ENCODE peak calls at places on chromosome 21, in seven cellular contexts. B is HepG2, E is IMR-90, W is K562, T is H1, R is SK-N-SH, V is GM12878. L is an unnamed sample.

GRCh38 chr21:43904316-43904925 is 39.4 kb downstream of the AGPAT3 start:
- DNase-seq in E (no peak), T (no peak), W (no peak), R (peak), B (no peak), V (no peak), L (no peak)

GRCh38 chr21:29477347-29477746 is 178.6 kb downstream of the BACH1 start:
- DNase-seq in E (no peak), T (no peak), B (no peak), R (no peak), V (no peak), W (no peak), L (no peak)

GRCh38 chr21:17901458-17902092 is 82.4 kb upstream of the C21orf91 start:
- DNase-seq in E (peak), B (no peak), R (no peak), W (no peak), V (peak), T (no peak), L (no peak)

GRCh38 chr21:26115899-26116298 is 54.7 kb downstream of the APP start:
- DNase-seq in T (no peak), E (peak), V (no peak), R (no peak), W (no peak), B (no peak), L (no peak)

GRCh38 chr21:34642211-34643075 is 26.4 kb upstream of the CLIC6 start:
- DNase-seq in B (no peak), W (no peak), R (no peak), V (peak), T (no peak), E (peak), L (no peak)

GRCh38 chr21:38683222-38683621 is 122.5 kb upstream of the ETS2 start:
- DNase-seq in T (no peak), R (no peak), E (no peak), W (no peak), V (no peak), B (no peak), L (no peak)

GRCh38 chr21:35342440-35342839 is 293.3 kb upstream of the RUNX1 start:
- DNase-seq in R (no peak), W (no peak), T (no peak), B (no peak), V (peak), E (no peak), L (no peak)

GRCh38 chr21:31108969-31109368 is 70.7 kb upstream of the KRTAP19-8 start:
- DNase-seq in R (peak), W (no peak), E (peak), T (no peak), V (no peak), B (no peak), L (no peak)

GRCh38 chr21:31132574-31133242 is 94.4 kb upstream of the KRTAP19-8 start:
- DNase-seq in W (no peak), T (no peak), B (no peak), E (peak), R (no peak), V (peak), L (no peak)

GRCh38 chr21:38875694-38876492 is 70.2 kb downstream of the ETS2 start:
- DNase-seq in R (no peak), B (no peak), E (peak), V (no peak), T (no peak), W (no peak), L (no peak)

GRCh38 chr21:25115021-25115420 is 492.3 kb downstream of the MRPL39 start:
- DNase-seq in T (no peak), R (no peak), W (no peak), E (peak), V (peak), B (no peak), L (no peak)

GRCh38 chr21:28789571-28789970 is 203.1 kb downstream of the LTN1 start:
- DNase-seq in V (no peak), W (no peak), E (no peak), B (no peak), R (peak), T (no peak), L (no peak)

GRCh38 chr21:19245188-19245580 is 841.6 kb upstream of the TMPRSS15 start:
- DNase-seq in B (no peak), E (no peak), T (no peak), R (no peak), W (no peak), V (no peak), L (no peak)

GRCh38 chr21:38930838-38931237 is 125.1 kb downstream of the ETS2 start:
- DNase-seq in T (no peak), B (no peak), W (no peak), E (peak), V (no peak), R (no peak), L (no peak)

GRCh38 chr21:34889287-34889536 is 159.9 kb downstream of the RUNX1 start:
- DNase-seq in W (no peak), R (no peak), T (no peak), V (no peak), E (peak), B (peak), L (no peak)

GRCh38 chr21:24418671-24419070 is 1188.6 kb downstream of the MRPL39 start:
- DNase-seq in R (no peak), T (no peak), B (no peak), E (no peak), W (no peak), V (no peak), L (no peak)

GRCh38 chr21:19340303-19340702 is 936.7 kb upstream of the TMPRSS15 start:
- DNase-seq in V (no peak), R (no peak), E (no peak), B (no peak), W (no peak), T (no peak), L (no peak)

GRCh38 chr21:26115346-26115745 is 55.2 kb downstream of the APP start:
- DNase-seq in W (no peak), V (no peak), R (peak), B (no peak), E (no peak), T (no peak), L (peak)

GRCh38 chr21:43267391-43268085 is 98.7 kb downstream of the CRYAA start:
- DNase-seq in E (no peak), B (no peak), V (no peak), T (no peak), W (no peak), R (no peak), L (no peak)

GRCh38 chr21:17610862-17611261 is 1.8 kb downstream of the BTG3 start:
- DNase-seq in E (peak), R (peak), V (no peak), W (peak), B (peak), T (no peak), L (no peak)

GRCh38 chr21:16954787-16955186 is 558.1 kb upstream of the CXADR start:
- DNase-seq in W (no peak), E (no peak), R (no peak), V (no peak), T (no peak), B (no peak), L (no peak)

GRCh38 chr21:26280715-26281310 is 110.2 kb upstream of the APP start:
- DNase-seq in R (peak), T (no peak), V (no peak), E (no peak), B (no peak), W (no peak), L (no peak)

GRCh38 chr21:43703068-43703880 is 15.7 kb upstream of the PDXK start:
- DNase-seq in B (peak), W (peak), T (no peak), R (peak), V (no peak), E (peak), L (no peak)

GRCh38 chr21:28885853-28886177 is 106.9 kb downstream of the LTN1 start:
- DNase-seq in W (peak), V (no peak), B (no peak), R (no peak), T (no peak), E (no peak), L (no peak)

GRCh38 chr21:38793060-38793459 is 12.7 kb upstream of the ETS2 start:
- DNase-seq in V (no peak), R (no peak), B (no peak), E (no peak), T (no peak), W (no peak), L (no peak)

GRCh38 chr21:35840197-35840799 is 220.0 kb downstream of the SETD4 start:
- DNase-seq in T (no peak), R (peak), B (peak), W (peak), V (no peak), E (peak), L (peak)

GRCh38 chr21:26096494-26096893 is 74.1 kb downstream of the APP start:
- DNase-seq in V (no peak), B (no peak), E (no peak), T (no peak), R (no peak), W (no peak), L (no peak)

GRCh38 chr21:10641107-10641506 is 119.7 kb downstream of the TPTE start:
- DNase-seq in R (no peak), W (no peak), E (no peak), T (no peak), V (no peak), B (no peak), L (no peak)

DNA sequence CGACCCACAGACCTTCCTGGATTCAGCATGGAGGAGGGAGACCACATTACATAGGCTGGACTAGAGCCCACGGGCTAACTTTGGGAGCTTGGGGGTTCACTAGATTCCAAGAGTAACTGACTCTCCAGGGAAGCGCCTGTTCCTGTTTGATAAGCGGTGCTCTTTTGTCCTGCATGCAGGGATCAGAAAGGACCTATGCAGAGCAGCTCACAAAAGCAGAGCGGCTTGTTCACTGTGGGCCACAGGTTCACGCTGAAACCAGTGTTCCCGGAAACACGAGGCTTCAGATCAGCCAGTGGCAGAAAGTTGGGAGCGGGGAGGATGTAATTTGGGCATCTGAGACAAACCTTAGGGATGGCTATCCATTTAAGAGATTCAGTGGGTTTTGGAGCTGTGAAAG is 403.9 kb downstream of the PCP4 start:
- DNase-seq in R (no peak), V (no peak), B (no peak), E (no peak), T (no peak), W (no peak), L (no peak)
- TF ChIP-seq RFX5 in R (no peak), V (no peak), B (no peak), E (no peak), T (no peak), W (no peak), L (no peak)

DNA sequence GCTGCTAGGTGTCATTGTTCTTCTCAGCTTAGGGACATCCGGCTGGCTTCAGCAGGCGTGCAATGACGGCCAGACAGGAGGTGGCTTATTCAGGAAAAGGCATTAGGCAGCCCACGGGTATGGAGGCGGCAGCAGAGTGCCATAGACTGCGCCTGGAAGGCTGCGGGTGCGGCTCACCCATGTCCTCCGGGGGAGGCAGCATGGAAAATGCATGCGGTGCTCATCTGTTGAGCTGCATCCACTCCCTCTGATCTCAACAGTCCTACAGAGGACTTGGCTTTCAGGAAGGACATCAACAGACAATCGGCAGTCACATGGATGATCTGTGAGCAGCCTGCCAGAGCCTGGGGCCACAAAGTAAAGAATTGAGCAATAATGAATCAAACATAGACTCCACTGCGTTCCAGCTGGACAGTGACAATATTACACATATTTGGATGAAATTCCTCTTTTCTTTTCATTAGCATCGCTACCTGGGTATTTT is 42.9 kb downstream of the UMODL1 start:
- DNase-seq in E (no peak), V (no peak), R (no peak), W (no peak), T (no peak), B (peak), L (no peak)
- H3K4me2 ChIP-seq in E (no peak), V (no peak), R (no peak), W (no peak), T (no peak), B (peak), L (peak)

GRCh38 chr21:45887788-45888187 is 93.8 kb upstream of the COL6A1 start:
- DNase-seq in E (no peak), T (no peak), R (peak), W (no peak), B (no peak), V (no peak), L (no peak)

GRCh38 chr21:45886610-45887026 is 95.0 kb upstream of the COL6A1 start:
- DNase-seq in V (no peak), W (no peak), R (no peak), B (no peak), T (no peak), E (no peak), L (no peak)

GRCh38 chr21:45885597-45885929 is 96.0 kb upstream of the COL6A1 start:
- DNase-seq in R (no peak), T (no peak), V (no peak), B (no peak), W (no peak), E (no peak), L (no peak)

GRCh38 chr21:45888361-45889009 is 93.1 kb upstream of the COL6A1 start:
- DNase-seq in B (no peak), T (no peak), R (no peak), W (no peak), V (no peak), E (no peak), L (no peak)

GRCh38 chr21:45887121-45887611 is 94.4 kb upstream of the COL6A1 start:
- DNase-seq in W (no peak), T (no peak), V (no peak), E (no peak), R (peak), B (no peak), L (no peak)
- H3K27ac ChIP-seq in W (no peak), T (no peak), V (no peak), E (no peak), R (peak), B (no peak), L (no peak)

GRCh38 chr21:41673596-41674335 is 93.1 kb downstream of the RIPK4 start:
- DNase-seq in T (no peak), E (no peak), B (no peak), V (no peak), W (no peak), R (no peak), L (no peak)

GRCh38 chr21:41676198-41676597 is 90.7 kb downstream of the RIPK4 start:
- DNase-seq in V (no peak), T (no peak), W (no peak), B (no peak), R (no peak), E (no peak), L (no peak)

GRCh38 chr21:41675574-41675973 is 91.3 kb downstream of the RIPK4 start:
- DNase-seq in E (no peak), W (no peak), T (no peak), B (no peak), R (no peak), V (no peak), L (no peak)

GRCh38 chr21:41673071-41673470 is 93.8 kb downstream of the RIPK4 start:
- DNase-seq in W (no peak), E (no peak), R (no peak), V (no peak), T (no peak), B (no peak), L (no peak)

DNA sequence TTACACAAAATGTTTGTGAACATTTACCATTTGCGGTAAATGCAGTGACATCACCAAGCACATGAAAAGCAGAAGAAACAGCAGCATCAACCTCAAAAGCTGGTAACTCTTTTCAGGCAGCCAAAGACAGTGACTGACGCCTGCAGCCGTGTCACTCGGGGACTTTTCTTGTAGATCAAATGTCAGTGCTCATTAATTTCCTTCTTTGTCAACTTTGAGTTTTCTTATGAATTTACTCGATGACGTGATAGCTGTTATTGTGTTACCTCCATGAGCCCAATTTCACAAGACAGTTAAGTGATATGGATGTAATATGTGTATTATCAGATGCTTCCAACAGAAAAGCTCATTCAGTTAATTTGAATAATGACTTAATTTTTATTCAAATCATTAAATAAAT is 92.4 kb downstream of the RIPK4 start:
- DNase-seq in B (no peak), T (no peak), R (no peak), E (no peak), W (no peak), V (no peak), L (no peak)
- TF ChIP-seq RFX5 in B (no peak), T (no peak), R (no peak), E (no peak), W (no peak), V (no peak), L (no peak)

GRCh38 chr21:32134441-32135159 is 144.2 kb downstream of the MIS18A start:
- DNase-seq in V (no peak), W (no peak), T (no peak), E (no peak), B (no peak), R (no peak), L (no peak)
- H3K4me2 ChIP-seq in V (peak), W (no peak), T (no peak), E (no peak), B (no peak), R (no peak), L (no peak)

GRCh38 chr21:21200939-21201610 is 202.9 kb downstream of the NCAM2 start:
- DNase-seq in E (peak), R (no peak), V (no peak), B (no peak), T (no peak), W (no peak), L (no peak)
- H3K27ac ChIP-seq in E (peak), R (peak), V (no peak), B (no peak), T (no peak), W (peak), L (no peak)

DNA sequence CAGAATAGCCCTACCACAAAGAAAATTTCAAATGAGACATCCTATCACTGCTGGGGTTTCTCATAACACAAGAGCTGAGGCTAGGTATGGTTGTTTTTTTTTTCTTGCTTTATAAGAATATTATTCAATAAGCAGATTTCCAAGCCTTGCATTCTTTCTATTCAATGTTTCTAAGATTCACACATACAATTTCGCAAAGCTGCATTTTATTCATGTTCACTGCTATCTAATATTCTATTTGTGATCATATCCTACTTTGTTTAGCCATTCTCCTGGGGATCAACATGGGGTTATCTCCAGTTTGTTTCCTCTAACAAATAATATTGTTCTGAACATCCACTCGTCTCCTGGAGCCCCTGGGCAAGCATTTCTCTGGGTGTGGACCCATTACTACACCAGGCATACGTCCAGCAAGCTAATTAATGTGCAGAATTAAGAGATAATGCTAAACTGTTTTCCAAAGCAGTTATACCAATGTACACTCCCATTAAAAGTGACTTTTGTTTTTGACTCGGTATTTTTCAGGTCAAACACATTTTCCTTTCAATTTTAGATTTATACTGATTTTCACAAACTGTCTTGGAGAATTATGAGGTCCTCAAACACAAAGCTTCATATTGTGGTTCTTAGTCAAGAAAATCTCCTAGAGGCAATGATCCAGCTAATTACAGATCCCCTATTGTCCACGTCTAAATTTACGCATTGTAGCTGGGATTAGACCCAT is 15.7 kb upstream of the HLCS start:
- DNase-seq in B (no peak), V (no peak), W (no peak), E (no peak), T (no peak), R (no peak), L (no peak)
- TF ChIP-seq RFX5 in B (no peak), V (no peak), W (no peak), E (no peak), T (no peak), R (no peak), L (no peak)

GRCh38 chr21:27570306-27570868 is 603.5 kb upstream of the ADAMTS5 start:
- DNase-seq in V (no peak), W (no peak), E (peak), T (no peak), R (no peak), B (no peak), L (no peak)
- H3K4me2 ChIP-seq in V (no peak), W (no peak), E (peak), T (no peak), R (peak), B (no peak), L (no peak)

GRCh38 chr21:33302055-33302454 is 22.7 kb upstream of the IFNAR1 start:
- DNase-seq in R (no peak), E (no peak), W (no peak), V (no peak), B (no peak), T (no peak), L (no peak)

GRCh38 chr21:33300701-33301631 is 23.8 kb upstream of the IFNAR1 start:
- DNase-seq in W (peak), B (no peak), V (no peak), E (no peak), R (peak), T (no peak), L (no peak)

GRCh38 chr21:33301632-33302002 is 23.2 kb upstream of the IFNAR1 start:
- DNase-seq in V (no peak), R (no peak), B (no peak), T (no peak), W (no peak), E (no peak), L (no peak)

GRCh38 chr21:33305344-33305671 is 19.5 kb upstream of the IFNAR1 start:
- DNase-seq in W (no peak), B (no peak), T (no peak), E (no peak), V (no peak), R (no peak), L (no peak)

DNA sequence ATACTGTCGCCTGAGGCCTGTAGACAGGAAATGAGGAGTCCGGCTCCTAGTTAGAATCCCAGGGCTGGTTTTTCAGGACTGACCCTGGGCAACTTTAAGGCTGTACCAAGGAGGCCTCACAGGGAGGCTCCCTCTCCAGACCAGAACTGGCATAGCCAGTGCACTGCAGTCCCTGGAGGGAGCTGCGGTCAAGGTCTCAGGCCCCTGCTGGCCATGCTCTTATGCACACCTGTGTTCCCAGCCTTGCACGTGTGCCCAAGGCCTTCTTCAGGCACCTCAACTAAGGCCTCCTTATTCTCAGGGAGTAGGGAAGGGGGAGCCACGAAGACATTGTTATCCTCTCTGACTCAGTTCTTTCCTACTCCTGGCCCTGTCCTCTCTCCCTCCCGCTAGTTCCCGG is 22.0 kb upstream of the IFNAR1 start:
- DNase-seq in B (peak), E (no peak), V (no peak), T (no peak), R (no peak), W (no peak), L (peak)
- H3K27ac ChIP-seq in B (no peak), E (no peak), V (no peak), T (no peak), R (no peak), W (no peak), L (no peak)

GRCh38 chr21:14874379-14874778 is 190.4 kb downstream of the NRIP1 start:
- DNase-seq in B (no peak), V (no peak), T (no peak), E (no peak), R (no peak), W (no peak), L (no peak)
- TF ChIP-seq RFX5 in B (no peak), V (no peak), T (no peak), E (no peak), R (no peak), W (no peak), L (no peak)

L was measured in A549.